ENCODE peak calls at places on chromosomes 11 and 22, in four cellular contexts. I, E, N and W are unnamed samples.

GRCh38 chr11:27869701-27870100 is 169.4 kb upstream of the BDNF start:
- DNase-seq in I (no peak), E (no peak), N (no peak), W (no peak)

GRCh38 chr22:17982572-17983141 is 41.7 kb downstream of the MICAL3 start:
- DNase-seq in N (no peak), E (peak; percentile 32), I (no peak), W (no peak)

GRCh38 chr11:3109921-3110706 is 52.9 kb upstream of the CARS1 start:
- DNase-seq in I (no peak), E (peak; percentile 68), N (peak; percentile 42), W (peak; percentile 30)

GRCh38 chr22:27144345-27144744 is 487.0 kb downstream of the MIAT start:
- DNase-seq in I (no peak), E (no peak), N (no peak), W (peak; percentile 5)

GRCh38 chr11:44950036-44950624 is 553 bp downstream of the TP53I11 start:
- DNase-seq in N (peak; percentile 16), E (no peak), I (no peak), W (no peak)

GRCh38 chr11:121557348-121557747 is 104.6 kb upstream of the SORL1-AS1 start:
- DNase-seq in I (no peak), E (no peak), N (no peak), W (no peak)

GRCh38 chr11:73507086-73507485 is 90.8 kb downstream of the FAM168A start:
- DNase-seq in I (no peak), E (no peak), N (no peak), W (no peak)

GRCh38 chr11:131811380-131811779 is 441.0 kb downstream of the NTM start:
- DNase-seq in E (no peak), N (no peak), I (no peak), W (no peak)

GRCh38 chr22:27984723-27985122 is 65.7 kb upstream of the PITPNB start:
- DNase-seq in I (no peak), E (no peak), N (no peak), W (no peak)

GRCh38 chr11:100739636-100740035 is 52.5 kb downstream of the ARHGAP42 start:
- DNase-seq in E (peak; percentile 12), N (no peak), I (no peak), W (no peak)

GRCh38 chr22:49404576-49405199 is 423.0 kb downstream of the BRD1 start:
- DNase-seq in E (no peak), N (no peak), I (no peak), W (no peak)

GRCh38 chr11:129143335-129143734 is 48.8 kb downstream of the ARHGAP32 start:
- DNase-seq in N (no peak), I (no peak), E (peak; percentile 14), W (no peak)

GRCh38 chr11:110430267-110431211 is 791 bp downstream of the FDX1 start:
- DNase-seq in E (no peak), I (no peak), N (peak; percentile 42), W (no peak)

GRCh38 chr11:104581246-104581980 is 316.8 kb downstream of the CASP12 start:
- DNase-seq in I (no peak), E (no peak), N (no peak), W (peak; percentile 25)

GRCh38 chr11:58726594-58727414 is 4.9 kb downstream of the GLYAT start:
- DNase-seq in I (no peak), N (no peak), E (no peak), W (no peak)

GRCh38 chr11:46112961-46113617 is 8.2 kb downstream of the PHF21A start:
- DNase-seq in E (peak; percentile 53), N (peak; percentile 19), I (peak; percentile 22), W (peak; percentile 63)

GRCh38 chr11:59716051-59716450 is 2.4 kb upstream of the OR10V1 start:
- DNase-seq in E (no peak), N (no peak), I (no peak), W (no peak)

GRCh38 chr22:37896181-37896592 is 9.9 kb upstream of the MICALL1 start:
- DNase-seq in N (peak; percentile 47), E (no peak), I (no peak), W (no peak)

GRCh38 chr22:17994424-17995108 is 29.8 kb downstream of the MICAL3 start:
- DNase-seq in I (no peak), E (no peak), N (no peak), W (no peak)

GRCh38 chr22:38398609-38399401 is 56.2 kb downstream of the KCNJ4 start:
- DNase-seq in E (no peak), N (peak; percentile 84), I (peak; percentile 82), W (peak; percentile 50)